ENCODE peak calls at places on chromosome 13, in six cellular contexts. O, H, Z, G, I and U are unnamed samples.
A peak's percentile ranks its signal among the peaks of the same experiment; 100 is the strongest.

GRCh38 chr13:44272692-44273091 is 100.9 kb upstream of the SERP2 start:
- DNase-seq in Z (no peak), G (no peak), H (no peak), O (peak; percentile 58), I (peak; percentile 85), U (no peak)

GRCh38 chr13:57470491-57470890 is 161.1 kb upstream of the PCDH17 start:
- DNase-seq in I (no peak), Z (no peak), H (no peak), O (no peak), G (no peak), U (no peak)

GRCh38 chr13:31045621-31046081 is 113.2 kb downstream of the TEX26 start:
- DNase-seq in O (peak; percentile 96), Z (no peak), I (peak; percentile 96), G (no peak), H (peak; percentile 39), U (no peak)

GRCh38 chr13:78662467-78662866 is 3.5 kb upstream of the OBI1 start:
- DNase-seq in Z (no peak), I (no peak), H (no peak), G (peak; percentile 5), O (no peak), U (no peak)

GRCh38 chr13:112693831-112694497 is 4.1 kb downstream of the ATP11A start:
- DNase-seq in G (no peak), O (peak; percentile 88), H (no peak), Z (no peak), I (peak; percentile 88), U (no peak)

GRCh38 chr13:94192576-94192975 is 286.9 kb downstream of the DCT start:
- DNase-seq in O (peak; percentile 53), I (no peak), H (no peak), Z (no peak), G (peak; percentile 9), U (peak; percentile 52)

GRCh38 chr13:98581971-98582702 is 5.2 kb upstream of the STK24 start:
- DNase-seq in H (no peak), I (peak; percentile 83), G (no peak), Z (no peak), O (peak; percentile 86), U (no peak)

GRCh38 chr13:25171170-25171516 is 945 bp downstream of the AMER2 start:
- DNase-seq in G (no peak), Z (no peak), I (no peak), H (no peak), O (peak; percentile 5), U (no peak)

GRCh38 chr13:58869566-58869965 is 1238.0 kb downstream of the PCDH17 start:
- DNase-seq in G (no peak), I (no peak), Z (no peak), O (no peak), H (no peak), U (no peak)

GRCh38 chr13:27004389-27004788 is 167.2 kb downstream of the USP12 start:
- DNase-seq in Z (no peak), I (no peak), G (no peak), H (no peak), O (no peak), U (no peak)

GRCh38 chr13:27004866-27005265 is 166.7 kb downstream of the USP12 start:
- DNase-seq in H (no peak), Z (no peak), G (no peak), I (no peak), O (no peak), U (no peak)

GRCh38 chr13:27005976-27006518 is 165.6 kb downstream of the USP12 start:
- DNase-seq in H (no peak), G (no peak), O (no peak), I (no peak), Z (no peak), U (no peak)

GRCh38 chr13:27006519-27007161 is 165.0 kb downstream of the USP12 start:
- DNase-seq in I (peak; percentile 34), G (no peak), O (peak; percentile 63), H (no peak), Z (no peak), U (no peak)

GRCh38 chr13:27005556-27005955 is 166.1 kb downstream of the USP12 start:
- DNase-seq in O (no peak), I (peak; percentile 39), G (no peak), Z (no peak), H (no peak), U (no peak)
- H3K27ac ChIP-seq in O (no peak overlapping the region), I (no peak overlapping the region), G (no peak overlapping the region), Z (no peak overlapping the region), H (no peak overlapping the region), U (no peak overlapping the region)

GRCh38 chr13:41931337-41931736 is 29.6 kb downstream of the VWA8 start:
- DNase-seq in O (peak; percentile 66), H (no peak), G (no peak), I (peak; percentile 49), Z (no peak), U (no peak)
- H3K27ac ChIP-seq in O (peak overlapping the region; percentile 13), H (no peak overlapping the region), G (no peak overlapping the region), I (no peak overlapping the region), Z (no peak overlapping the region), U (no peak overlapping the region)

GRCh38 chr13:96450635-96451034 is 360.7 kb downstream of the HS6ST3 start:
- DNase-seq in G (no peak), H (no peak), Z (no peak), I (no peak), O (no peak), U (no peak)

GRCh38 chr13:96444676-96445075 is 354.8 kb downstream of the HS6ST3 start:
- DNase-seq in G (no peak), I (no peak), O (no peak), Z (no peak), H (no peak), U (no peak)

GRCh38 chr13:96449920-96450319 is 360.0 kb downstream of the HS6ST3 start:
- DNase-seq in I (no peak), O (no peak), H (no peak), G (no peak), Z (no peak), U (no peak)
- H3K27ac ChIP-seq in I (no peak overlapping the region), O (no peak overlapping the region), H (no peak overlapping the region), G (no peak overlapping the region), Z (no peak overlapping the region), U (no peak overlapping the region)

GRCh38 chr13:109494955-109495354 is 291.4 kb downstream of the IRS2 start:
- DNase-seq in H (no peak), G (no peak), I (peak; percentile 84), O (peak; percentile 91), Z (no peak), U (no peak)
- H3K27ac ChIP-seq in H (no peak overlapping the region), G (no peak overlapping the region), I (no peak overlapping the region), O (peak overlapping the region; percentile 59), Z (no peak overlapping the region), U (no peak overlapping the region)

GRCh38 chr13:33172400-33172799 is 113.2 kb downstream of the STARD13 start:
- DNase-seq in I (no peak), Z (no peak), G (no peak), H (no peak), O (no peak), U (no peak)
- H3K27ac ChIP-seq in I (no peak overlapping the region), Z (no peak overlapping the region), G (no peak overlapping the region), H (no peak overlapping the region), O (no peak overlapping the region), U (no peak overlapping the region)

DNA sequence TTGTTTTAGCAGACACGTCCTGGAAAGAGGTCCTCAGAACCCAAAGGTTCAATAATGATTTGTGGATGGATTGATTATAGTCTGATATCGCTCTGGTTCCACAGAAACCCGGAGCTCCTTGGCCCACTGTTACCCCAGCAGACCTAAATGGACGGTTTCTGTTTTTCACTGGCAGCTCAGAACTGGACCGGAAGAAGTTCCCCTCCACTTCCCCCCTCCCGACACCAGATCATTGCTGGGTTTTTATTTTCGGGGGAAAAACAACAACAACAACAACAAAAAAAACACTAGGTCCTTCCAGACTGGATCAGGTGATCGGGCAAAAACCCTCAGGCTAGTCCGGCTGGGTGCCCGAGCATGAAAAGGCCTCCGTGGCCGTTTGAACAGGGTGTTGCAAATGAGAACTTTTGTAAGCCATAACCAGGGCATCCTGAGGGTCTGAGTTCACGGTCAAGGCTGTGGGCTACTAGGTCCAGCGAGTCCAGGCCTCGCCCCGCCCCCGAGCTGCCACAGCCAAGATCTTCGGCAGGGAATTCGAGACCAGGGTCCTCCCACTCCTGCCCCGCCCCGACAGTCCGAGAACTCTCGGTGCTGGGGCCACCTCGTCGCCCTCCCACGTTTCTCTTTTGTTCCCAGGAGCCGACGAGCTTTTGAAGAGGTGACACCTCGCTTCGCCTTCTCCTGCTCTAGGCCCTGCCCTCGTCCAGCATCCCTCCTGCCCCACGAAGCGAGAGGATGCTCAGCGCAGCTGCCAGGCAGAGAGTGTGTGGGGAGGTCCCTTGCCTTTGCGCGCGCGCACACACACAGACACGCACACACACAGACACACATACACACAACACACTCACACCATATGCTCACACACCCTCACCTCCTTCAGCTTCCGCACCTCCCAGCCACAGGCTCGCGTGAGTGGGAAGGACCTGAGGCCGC is 8.7 kb downstream of the ZIC2 start:
- DNase-seq in O (no peak), Z (no peak), I (no peak), H (no peak), G (no peak), U (no peak)
- H3K27ac ChIP-seq in O (no peak overlapping the region), Z (no peak overlapping the region), I (no peak overlapping the region), H (no peak overlapping the region), G (no peak overlapping the region), U (no peak overlapping the region)